ENCODE peak calls at places on chromosomes 3 and 15, in seven cellular contexts. One of them, this sample, is unnamed.

GRCh38 chr3:187291512-187292132 is at the start of gene MASP1:
- DNase-seq in hypothalamus: no peak
- DNase-seq in Right ventricle myocardium superior: peak; percentile 63
- DNase-seq in HTR-8/SVneo: no peak
- DNase-seq in stimulated activated CD8-positive, alpha-beta memory T cell treated with anti-CD3 and anti-CD28 coated beads, Interleukin-12 subunit alpha, Interleukin-12 subunit beta, amount 100 ng/mL, for 1 hour: no peak
- DNase-seq in activated naive CD4-positive, alpha-beta T cell treated with anti-CD3 and anti-CD28 coated beads, Interleukin-2, amount 50 U/mL, for 16 hours: no peak
- DNase-seq in heart right ventricle: peak; percentile 57
- DNase-seq in this sample: no peak

GRCh38 chr3:148146241-148146640 is 551.5 kb upstream of the AGTR1 start:
- DNase-seq in hypothalamus: no peak
- DNase-seq in Right ventricle myocardium superior: no peak
- DNase-seq in HTR-8/SVneo: no peak
- DNase-seq in stimulated activated CD8-positive, alpha-beta memory T cell treated with anti-CD3 and anti-CD28 coated beads, Interleukin-12 subunit alpha, Interleukin-12 subunit beta, amount 100 ng/mL, for 1 hour: no peak
- DNase-seq in activated naive CD4-positive, alpha-beta T cell treated with anti-CD3 and anti-CD28 coated beads, Interleukin-2, amount 50 U/mL, for 16 hours: no peak
- DNase-seq in heart right ventricle: no peak
- DNase-seq in this sample: no peak

GRCh38 chr15:49675051-49675450 is 54.2 kb downstream of the DTWD1 start:
- DNase-seq in hypothalamus: no peak
- DNase-seq in Right ventricle myocardium superior: no peak
- DNase-seq in HTR-8/SVneo: peak; percentile 3
- DNase-seq in stimulated activated CD8-positive, alpha-beta memory T cell treated with anti-CD3 and anti-CD28 coated beads, Interleukin-12 subunit alpha, Interleukin-12 subunit beta, amount 100 ng/mL, for 1 hour: no peak
- DNase-seq in activated naive CD4-positive, alpha-beta T cell treated with anti-CD3 and anti-CD28 coated beads, Interleukin-2, amount 50 U/mL, for 16 hours: no peak
- DNase-seq in heart right ventricle: no peak
- DNase-seq in this sample: no peak

GRCh38 chr3:198028718-198029117 is 68.7 kb downstream of the LMLN start:
- DNase-seq in hypothalamus: no peak
- DNase-seq in Right ventricle myocardium superior: no peak
- DNase-seq in HTR-8/SVneo: peak; percentile 24
- DNase-seq in stimulated activated CD8-positive, alpha-beta memory T cell treated with anti-CD3 and anti-CD28 coated beads, Interleukin-12 subunit alpha, Interleukin-12 subunit beta, amount 100 ng/mL, for 1 hour: no peak
- DNase-seq in activated naive CD4-positive, alpha-beta T cell treated with anti-CD3 and anti-CD28 coated beads, Interleukin-2, amount 50 U/mL, for 16 hours: no peak
- DNase-seq in heart right ventricle: no peak
- DNase-seq in this sample: no peak

GRCh38 chr15:92666780-92667179 is 11.2 kb upstream of the FAM174B start:
- DNase-seq in hypothalamus: no peak
- DNase-seq in Right ventricle myocardium superior: peak; percentile 82
- DNase-seq in HTR-8/SVneo: no peak
- DNase-seq in stimulated activated CD8-positive, alpha-beta memory T cell treated with anti-CD3 and anti-CD28 coated beads, Interleukin-12 subunit alpha, Interleukin-12 subunit beta, amount 100 ng/mL, for 1 hour: no peak
- DNase-seq in activated naive CD4-positive, alpha-beta T cell treated with anti-CD3 and anti-CD28 coated beads, Interleukin-2, amount 50 U/mL, for 16 hours: no peak
- DNase-seq in heart right ventricle: peak; percentile 68
- DNase-seq in this sample: no peak

GRCh38 chr3:54188176-54188791 is 65.9 kb downstream of the CACNA2D3 start:
- DNase-seq in hypothalamus: no peak
- DNase-seq in Right ventricle myocardium superior: no peak
- DNase-seq in HTR-8/SVneo: peak; percentile 27
- DNase-seq in stimulated activated CD8-positive, alpha-beta memory T cell treated with anti-CD3 and anti-CD28 coated beads, Interleukin-12 subunit alpha, Interleukin-12 subunit beta, amount 100 ng/mL, for 1 hour: no peak
- DNase-seq in activated naive CD4-positive, alpha-beta T cell treated with anti-CD3 and anti-CD28 coated beads, Interleukin-2, amount 50 U/mL, for 16 hours: no peak
- DNase-seq in heart right ventricle: peak; percentile 40
- DNase-seq in this sample: no peak

GRCh38 chr15:62241135-62241770 is 76.2 kb upstream of the C2CD4B start:
- DNase-seq in hypothalamus: no peak
- DNase-seq in Right ventricle myocardium superior: no peak
- DNase-seq in HTR-8/SVneo: no peak
- DNase-seq in stimulated activated CD8-positive, alpha-beta memory T cell treated with anti-CD3 and anti-CD28 coated beads, Interleukin-12 subunit alpha, Interleukin-12 subunit beta, amount 100 ng/mL, for 1 hour: no peak
- DNase-seq in activated naive CD4-positive, alpha-beta T cell treated with anti-CD3 and anti-CD28 coated beads, Interleukin-2, amount 50 U/mL, for 16 hours: no peak
- DNase-seq in heart right ventricle: no peak
- DNase-seq in this sample: no peak

GRCh38 chr15:33125883-33126535 is 68.5 kb downstream of the FMN1 start:
- DNase-seq in hypothalamus: no peak
- DNase-seq in Right ventricle myocardium superior: no peak
- DNase-seq in HTR-8/SVneo: no peak
- DNase-seq in stimulated activated CD8-positive, alpha-beta memory T cell treated with anti-CD3 and anti-CD28 coated beads, Interleukin-12 subunit alpha, Interleukin-12 subunit beta, amount 100 ng/mL, for 1 hour: no peak
- DNase-seq in activated naive CD4-positive, alpha-beta T cell treated with anti-CD3 and anti-CD28 coated beads, Interleukin-2, amount 50 U/mL, for 16 hours: no peak
- DNase-seq in heart right ventricle: no peak
- DNase-seq in this sample: no peak

GRCh38 chr3:51328206-51328605 is 56.9 kb upstream of the MANF start:
- DNase-seq in hypothalamus: no peak
- DNase-seq in Right ventricle myocardium superior: no peak
- DNase-seq in HTR-8/SVneo: no peak
- DNase-seq in stimulated activated CD8-positive, alpha-beta memory T cell treated with anti-CD3 and anti-CD28 coated beads, Interleukin-12 subunit alpha, Interleukin-12 subunit beta, amount 100 ng/mL, for 1 hour: no peak
- DNase-seq in activated naive CD4-positive, alpha-beta T cell treated with anti-CD3 and anti-CD28 coated beads, Interleukin-2, amount 50 U/mL, for 16 hours: no peak
- DNase-seq in heart right ventricle: no peak
- DNase-seq in this sample: no peak

GRCh38 chr15:25177955-25178801 is 223.4 kb downstream of the SNRPN start:
- DNase-seq in hypothalamus: no peak
- DNase-seq in Right ventricle myocardium superior: peak; percentile 26
- DNase-seq in HTR-8/SVneo: no peak
- DNase-seq in stimulated activated CD8-positive, alpha-beta memory T cell treated with anti-CD3 and anti-CD28 coated beads, Interleukin-12 subunit alpha, Interleukin-12 subunit beta, amount 100 ng/mL, for 1 hour: no peak
- DNase-seq in activated naive CD4-positive, alpha-beta T cell treated with anti-CD3 and anti-CD28 coated beads, Interleukin-2, amount 50 U/mL, for 16 hours: peak; percentile 7
- DNase-seq in heart right ventricle: peak; percentile 2
- DNase-seq in this sample: no peak

GRCh38 chr15:70379134-70379533 is 281.4 kb upstream of the TLE3 start:
- DNase-seq in hypothalamus: no peak
- DNase-seq in Right ventricle myocardium superior: no peak
- DNase-seq in HTR-8/SVneo: no peak
- DNase-seq in stimulated activated CD8-positive, alpha-beta memory T cell treated with anti-CD3 and anti-CD28 coated beads, Interleukin-12 subunit alpha, Interleukin-12 subunit beta, amount 100 ng/mL, for 1 hour: no peak
- DNase-seq in activated naive CD4-positive, alpha-beta T cell treated with anti-CD3 and anti-CD28 coated beads, Interleukin-2, amount 50 U/mL, for 16 hours: no peak
- DNase-seq in heart right ventricle: no peak
- DNase-seq in this sample: no peak